ENCODE peak calls at places on chromosomes 13 and 19, in eight cellular contexts. One of them, this sample, is unnamed.

GRCh38 chr13:98332691-98333090 is 155.6 kb upstream of the RNF113B start:
- DNase-seq in uterus: no peak
- DNase-seq in OCI-LY7: no peak
- DNase-seq in IMR-90: no peak
- DNase-seq in esophagus squamous epithelium: no peak
- DNase-seq in body of pancreas: no peak
- DNase-seq in fibroblast of pulmonary artery: no peak
- DNase-seq in A549: no peak
- DNase-seq in this sample: no peak

GRCh38 chr13:98983182-98983581 is 5.3 kb upstream of the DOCK9 start:
- DNase-seq in esophagus squamous epithelium: no peak
- DNase-seq in body of pancreas: no peak
- DNase-seq in OCI-LY7: no peak
- DNase-seq in IMR-90: no peak
- DNase-seq in fibroblast of pulmonary artery: no peak
- DNase-seq in uterus: no peak
- DNase-seq in A549: no peak
- DNase-seq in this sample: no peak

GRCh38 chr19:43441736-43442135 is 23.7 kb downstream of the LYPD3 start:
- DNase-seq in A549: no peak
- DNase-seq in fibroblast of pulmonary artery: no peak
- DNase-seq in uterus: no peak
- DNase-seq in body of pancreas: no peak
- DNase-seq in OCI-LY7: no peak
- DNase-seq in esophagus squamous epithelium: no peak
- DNase-seq in IMR-90: no peak
- DNase-seq in this sample: no peak

GRCh38 chr13:95083758-95084157 is 217.5 kb downstream of the ABCC4 start:
- DNase-seq in body of pancreas: no peak
- DNase-seq in A549: peak
- DNase-seq in fibroblast of pulmonary artery: peak
- DNase-seq in IMR-90: peak
- DNase-seq in OCI-LY7: no peak
- DNase-seq in uterus: no peak
- DNase-seq in esophagus squamous epithelium: no peak
- DNase-seq in this sample: no peak

GRCh38 chr19:23075031-23075733 is 41.6 kb upstream of the ZNF730 start:
- DNase-seq in body of pancreas: peak
- DNase-seq in OCI-LY7: peak
- DNase-seq in IMR-90: peak
- DNase-seq in uterus: peak
- DNase-seq in esophagus squamous epithelium: no peak
- DNase-seq in fibroblast of pulmonary artery: peak
- DNase-seq in A549: no peak
- DNase-seq in this sample: peak

GRCh38 chr19:11190501-11190900 is 6.8 kb downstream of the KANK2 start:
- DNase-seq in A549: no peak
- DNase-seq in esophagus squamous epithelium: no peak
- DNase-seq in IMR-90: no peak
- DNase-seq in fibroblast of pulmonary artery: no peak
- DNase-seq in uterus: no peak
- DNase-seq in OCI-LY7: peak
- DNase-seq in body of pancreas: no peak
- DNase-seq in this sample: no peak

GRCh38 chr19:18357041-18357440 is 16.6 kb downstream of the PGPEP1 start:
- DNase-seq in esophagus squamous epithelium: no peak
- DNase-seq in OCI-LY7: no peak
- DNase-seq in body of pancreas: no peak
- DNase-seq in A549: no peak
- DNase-seq in IMR-90: no peak
- DNase-seq in fibroblast of pulmonary artery: no peak
- DNase-seq in uterus: no peak
- DNase-seq in this sample: no peak

GRCh38 chr19:821228-821975 is at the start of gene PLPPR3:
- DNase-seq in fibroblast of pulmonary artery: no peak
- DNase-seq in body of pancreas: no peak
- DNase-seq in OCI-LY7: no peak
- DNase-seq in uterus: no peak
- DNase-seq in IMR-90: no peak
- DNase-seq in esophagus squamous epithelium: no peak
- DNase-seq in A549: no peak
- DNase-seq in this sample: no peak

GRCh38 chr19:53332484-53332883 is 1.1 kb upstream of the ZNF845 start:
- DNase-seq in esophagus squamous epithelium: no peak
- DNase-seq in A549: no peak
- DNase-seq in uterus: no peak
- DNase-seq in IMR-90: no peak
- DNase-seq in fibroblast of pulmonary artery: no peak
- DNase-seq in OCI-LY7: no peak
- DNase-seq in body of pancreas: no peak
- DNase-seq in this sample: no peak

GRCh38 chr19:48249502-48250014 is 6.2 kb downstream of the CARD8 start:
- DNase-seq in fibroblast of pulmonary artery: peak
- DNase-seq in A549: no peak
- DNase-seq in OCI-LY7: peak
- DNase-seq in IMR-90: no peak
- DNase-seq in uterus: no peak
- DNase-seq in body of pancreas: peak
- DNase-seq in esophagus squamous epithelium: no peak
- DNase-seq in this sample: peak

GRCh38 chr19:50252111-50252886 is 48.9 kb downstream of the MYH14 start:
- DNase-seq in IMR-90: no peak
- DNase-seq in OCI-LY7: peak
- DNase-seq in uterus: no peak
- DNase-seq in A549: peak
- DNase-seq in body of pancreas: peak
- DNase-seq in esophagus squamous epithelium: no peak
- DNase-seq in fibroblast of pulmonary artery: peak
- DNase-seq in this sample: no peak

GRCh38 chr13:50127017-50127725 is 111.9 kb downstream of the KCNRG start:
- DNase-seq in OCI-LY7: no peak
- DNase-seq in esophagus squamous epithelium: no peak
- DNase-seq in fibroblast of pulmonary artery: peak
- DNase-seq in uterus: peak
- DNase-seq in A549: no peak
- DNase-seq in IMR-90: peak
- DNase-seq in body of pancreas: peak
- DNase-seq in this sample: peak

GRCh38 chr13:25046985-25047660 is 48.8 kb upstream of the PABPC3 start:
- DNase-seq in A549: no peak
- DNase-seq in IMR-90: peak
- DNase-seq in esophagus squamous epithelium: no peak
- DNase-seq in body of pancreas: no peak
- DNase-seq in uterus: no peak
- DNase-seq in OCI-LY7: no peak
- DNase-seq in fibroblast of pulmonary artery: peak
- DNase-seq in this sample: no peak

GRCh38 chr13:82791035-82791434 is 1091.2 kb downstream of the SLITRK1 start:
- DNase-seq in uterus: no peak
- DNase-seq in OCI-LY7: no peak
- DNase-seq in A549: no peak
- DNase-seq in fibroblast of pulmonary artery: no peak
- DNase-seq in IMR-90: no peak
- DNase-seq in body of pancreas: no peak
- DNase-seq in esophagus squamous epithelium: no peak
- DNase-seq in this sample: no peak

GRCh38 chr19:49932041-49932451 is 2.7 kb upstream of the NUP62 start:
- DNase-seq in fibroblast of pulmonary artery: no peak
- DNase-seq in OCI-LY7: no peak
- DNase-seq in A549: no peak
- DNase-seq in body of pancreas: no peak
- DNase-seq in esophagus squamous epithelium: no peak
- DNase-seq in IMR-90: no peak
- DNase-seq in uterus: no peak
- DNase-seq in this sample: no peak

GRCh38 chr13:44084146-44084545 is 204.4 kb downstream of the LACC1 start:
- DNase-seq in fibroblast of pulmonary artery: no peak
- DNase-seq in A549: no peak
- DNase-seq in esophagus squamous epithelium: no peak
- DNase-seq in OCI-LY7: no peak
- DNase-seq in IMR-90: no peak
- DNase-seq in uterus: no peak
- DNase-seq in body of pancreas: no peak
- DNase-seq in this sample: no peak

GRCh38 chr19:38268539-38268938 is 4.2 kb downstream of the SPINT2 start:
- DNase-seq in esophagus squamous epithelium: no peak
- DNase-seq in IMR-90: no peak
- DNase-seq in uterus: no peak
- DNase-seq in A549: peak
- DNase-seq in fibroblast of pulmonary artery: no peak
- DNase-seq in body of pancreas: no peak
- DNase-seq in OCI-LY7: no peak
- DNase-seq in this sample: no peak
- H3K4me3 ChIP-seq in esophagus squamous epithelium: peak
- H3K4me3 ChIP-seq in IMR-90: no peak
- H3K4me3 ChIP-seq in uterus: no peak
- H3K4me3 ChIP-seq in A549: no peak
- H3K4me3 ChIP-seq in fibroblast of pulmonary artery: no peak
- H3K4me3 ChIP-seq in body of pancreas: no peak
- H3K4me3 ChIP-seq in OCI-LY7: no peak
- H3K4me3 ChIP-seq in this sample: no peak

GRCh38 chr19:41553804-41554203 is 22.2 kb upstream of the CEACAM21 start:
- DNase-seq in IMR-90: no peak
- DNase-seq in esophagus squamous epithelium: no peak
- DNase-seq in fibroblast of pulmonary artery: no peak
- DNase-seq in uterus: no peak
- DNase-seq in body of pancreas: no peak
- DNase-seq in A549: no peak
- DNase-seq in OCI-LY7: peak
- DNase-seq in this sample: no peak
- H3K4me3 ChIP-seq in IMR-90: no peak
- H3K4me3 ChIP-seq in esophagus squamous epithelium: no peak
- H3K4me3 ChIP-seq in fibroblast of pulmonary artery: no peak
- H3K4me3 ChIP-seq in uterus: no peak
- H3K4me3 ChIP-seq in body of pancreas: no peak
- H3K4me3 ChIP-seq in A549: no peak
- H3K4me3 ChIP-seq in OCI-LY7: peak
- H3K4me3 ChIP-seq in this sample: no peak

GRCh38 chr19:3366761-3367571 is 583 bp downstream of the NFIC start:
- DNase-seq in IMR-90: no peak
- DNase-seq in uterus: peak
- DNase-seq in OCI-LY7: no peak
- DNase-seq in esophagus squamous epithelium: no peak
- DNase-seq in A549: no peak
- DNase-seq in body of pancreas: peak
- DNase-seq in fibroblast of pulmonary artery: no peak
- DNase-seq in this sample: peak

GRCh38 chr19:3365093-3365446 is 1.3 kb upstream of the NFIC start:
- DNase-seq in esophagus squamous epithelium: no peak
- DNase-seq in body of pancreas: no peak
- DNase-seq in fibroblast of pulmonary artery: no peak
- DNase-seq in OCI-LY7: no peak
- DNase-seq in uterus: no peak
- DNase-seq in IMR-90: no peak
- DNase-seq in A549: no peak
- DNase-seq in this sample: no peak

GRCh38 chr19:3366104-3366760 is at the start of gene NFIC:
- DNase-seq in OCI-LY7: no peak
- DNase-seq in body of pancreas: peak
- DNase-seq in uterus: peak
- DNase-seq in A549: peak
- DNase-seq in fibroblast of pulmonary artery: peak
- DNase-seq in IMR-90: peak
- DNase-seq in esophagus squamous epithelium: no peak
- DNase-seq in this sample: peak

GRCh38 chr19:3364501-3364858 is 1.9 kb upstream of the NFIC start:
- DNase-seq in fibroblast of pulmonary artery: no peak
- DNase-seq in A549: no peak
- DNase-seq in body of pancreas: no peak
- DNase-seq in IMR-90: no peak
- DNase-seq in esophagus squamous epithelium: no peak
- DNase-seq in uterus: no peak
- DNase-seq in OCI-LY7: no peak
- DNase-seq in this sample: no peak

DNA sequence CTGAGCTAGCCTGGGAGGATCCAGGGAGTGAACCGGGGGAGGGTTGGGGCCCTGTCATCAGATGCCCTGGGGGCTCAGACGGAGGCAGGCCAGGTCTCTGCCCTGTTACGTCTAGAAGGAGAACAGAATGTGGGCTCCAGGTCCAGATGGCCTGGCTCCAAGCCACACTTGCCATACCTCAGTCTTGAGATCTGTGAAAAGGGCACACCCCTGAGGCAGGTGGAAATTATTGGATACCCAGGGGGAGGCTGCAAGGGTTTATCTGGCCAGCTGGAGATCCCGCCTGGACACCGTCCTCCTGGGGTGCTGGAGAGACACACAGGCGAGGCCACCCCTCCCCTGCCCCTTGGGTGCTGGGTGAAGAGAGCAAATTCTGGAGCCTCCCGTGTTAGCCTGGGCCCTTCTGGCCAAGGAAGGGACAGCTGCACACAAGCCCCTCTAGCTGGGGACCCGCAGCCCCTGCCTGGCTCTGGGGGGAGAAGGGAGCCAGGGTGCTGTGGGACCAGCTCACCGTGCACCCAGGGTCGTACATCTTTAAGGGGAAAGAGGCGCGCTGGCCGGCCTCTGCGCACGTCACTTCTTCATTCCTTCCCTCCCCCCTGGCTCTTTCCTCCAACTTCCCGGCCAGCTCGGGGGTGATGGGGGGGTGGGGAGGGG is 808 bp upstream of the NFIC start:
- DNase-seq in esophagus squamous epithelium: no peak
- DNase-seq in fibroblast of pulmonary artery: peak
- DNase-seq in A549: peak
- DNase-seq in IMR-90: peak
- DNase-seq in body of pancreas: peak
- DNase-seq in uterus: peak
- DNase-seq in OCI-LY7: no peak
- DNase-seq in this sample: peak
- H3K4me3 ChIP-seq in esophagus squamous epithelium: peak
- H3K4me3 ChIP-seq in fibroblast of pulmonary artery: peak
- H3K4me3 ChIP-seq in A549: peak
- H3K4me3 ChIP-seq in IMR-90: peak
- H3K4me3 ChIP-seq in body of pancreas: peak
- H3K4me3 ChIP-seq in uterus: peak
- H3K4me3 ChIP-seq in OCI-LY7: no peak
- H3K4me3 ChIP-seq in this sample: peak

GRCh38 chr19:1908364-1908678 is 3.1 kb downstream of the ADAT3 start:
- DNase-seq in OCI-LY7: no peak
- DNase-seq in fibroblast of pulmonary artery: no peak
- DNase-seq in uterus: no peak
- DNase-seq in IMR-90: no peak
- DNase-seq in body of pancreas: no peak
- DNase-seq in esophagus squamous epithelium: no peak
- DNase-seq in A549: no peak
- DNase-seq in this sample: no peak
- H3K4me3 ChIP-seq in OCI-LY7: no peak
- H3K4me3 ChIP-seq in fibroblast of pulmonary artery: no peak
- H3K4me3 ChIP-seq in uterus: no peak
- H3K4me3 ChIP-seq in IMR-90: no peak
- H3K4me3 ChIP-seq in body of pancreas: no peak
- H3K4me3 ChIP-seq in esophagus squamous epithelium: peak
- H3K4me3 ChIP-seq in A549: no peak
- H3K4me3 ChIP-seq in this sample: peak